ENCODE peak calls at places on chromosomes 4 and X, in five cellular contexts. G is progenitor cell of endocrine pancreas, A is GM04504, V is tibial nerve, B is brain microvascular endothelial cell. F is an unnamed sample.

GRCh38 chr4:153152453-153153338 is 51.5 kb upstream of the TRIM2 start:
- DNase-seq in A (no peak), G (peak), V (peak), B (no peak), F (peak)

GRCh38 chr4:99723555-99724450 is 66.2 kb upstream of the C4orf54 start:
- DNase-seq in A (peak), V (no peak), B (peak), G (no peak), F (no peak)

GRCh38 chr4:152640058-152640921 is 39.5 kb downstream of the TMEM154 start:
- DNase-seq in G (no peak), A (no peak), B (no peak), V (no peak), F (no peak)

GRCh38 chr4:8560265-8561047 is 19.7 kb upstream of the GPR78 start:
- DNase-seq in G (no peak), A (no peak), B (peak), V (no peak), F (no peak)

GRCh38 chrX:19879742-19880378 is 7.5 kb downstream of the SH3KBP1 start:
- DNase-seq in V (no peak), A (no peak), G (no peak), B (no peak), F (no peak)

GRCh38 chr4:7665321-7665720 is 230.6 kb upstream of the PSAPL1 start:
- DNase-seq in V (no peak), B (no peak), G (no peak), A (no peak), F (no peak)

GRCh38 chr4:101123231-101123630 is 224.1 kb downstream of the PPP3CA start:
- DNase-seq in B (no peak), G (no peak), V (no peak), A (no peak), F (no peak)

GRCh38 chr4:155805016-155805415 is 46.2 kb downstream of the GUCY1B1 start:
- DNase-seq in A (no peak), V (no peak), G (no peak), B (no peak), F (no peak)

GRCh38 chr4:181944527-181944926 is 298.7 kb upstream of the TENM3 start:
- DNase-seq in G (no peak), B (no peak), A (no peak), V (no peak), F (no peak)

GRCh38 chrX:49286581-49286980 is 16.9 kb upstream of the GAGE10 start:
- DNase-seq in G (no peak), V (no peak), B (no peak), A (no peak), F (no peak)

GRCh38 chrX:80423000-80423399 is 2.8 kb downstream of the TENT5D start:
- DNase-seq in G (no peak), V (no peak), B (no peak), A (no peak), F (no peak)

GRCh38 chrX:25156323-25156722 is 140.6 kb upstream of the ARX start:
- DNase-seq in A (peak), B (peak), V (no peak), G (no peak), F (no peak)

GRCh38 chr4:2791518-2792395 is 1.1 kb upstream of the SH3BP2 start:
- DNase-seq in V (peak), G (no peak), A (no peak), B (no peak), F (no peak)

GRCh38 chr4:90024519-90024918 is 102.7 kb upstream of the CCSER1 start:
- DNase-seq in G (no peak), B (no peak), V (no peak), A (no peak), F (no peak)

GRCh38 chr4:148283665-148284064 is 158.5 kb downstream of the NR3C2 start:
- DNase-seq in A (no peak), B (no peak), V (no peak), G (no peak), F (no peak)

GRCh38 chr4:146450524-146450923 is 71.2 kb downstream of the SLC10A7 start:
- DNase-seq in B (no peak), G (no peak), V (no peak), A (no peak), F (no peak)

GRCh38 chr4:165207016-165207430 is 338 bp upstream of the KLHL2 start:
- DNase-seq in V (no peak), G (peak), B (peak), A (no peak), F (peak)

F was measured in HuH-7.5.